ENCODE peak calls at places on chromosomes 1 and 21, in seven cellular contexts. One of them, this sample, is unnamed.

GRCh38 chr1:49051647-49052046 is 275.0 kb upstream of the BEND5 start:
- DNase-seq in stimulated activated CD4-positive, alpha-beta T cell treated with anti-CD3 and anti-CD28 coated beads, TNF-alpha, amount 100 ng/mL, for 4 hours: no peak
- DNase-seq in AG10803: no peak
- DNase-seq in amniotic stem cell: no peak
- DNase-seq in lower lobe of right lung: no peak
- DNase-seq in mammary epithelial cell: no peak
- DNase-seq in right atrium auricular region: no peak
- DNase-seq in this sample: no peak

GRCh38 chr1:113981962-113982931 is 3.0 kb downstream of the OLFML3 start:
- DNase-seq in stimulated activated CD4-positive, alpha-beta T cell treated with anti-CD3 and anti-CD28 coated beads, TNF-alpha, amount 100 ng/mL, for 4 hours: no peak
- DNase-seq in AG10803: peak
- DNase-seq in amniotic stem cell: no peak
- DNase-seq in lower lobe of right lung: no peak
- DNase-seq in mammary epithelial cell: peak
- DNase-seq in right atrium auricular region: peak
- DNase-seq in this sample: peak

GRCh38 chr1:191671236-191671635 is 487.0 kb upstream of the RGS18 start:
- DNase-seq in stimulated activated CD4-positive, alpha-beta T cell treated with anti-CD3 and anti-CD28 coated beads, TNF-alpha, amount 100 ng/mL, for 4 hours: no peak
- DNase-seq in AG10803: no peak
- DNase-seq in amniotic stem cell: no peak
- DNase-seq in lower lobe of right lung: no peak
- DNase-seq in mammary epithelial cell: no peak
- DNase-seq in right atrium auricular region: no peak
- DNase-seq in this sample: no peak

GRCh38 chr1:17881761-17882160 is 126.6 kb downstream of the ACTL8 start:
- DNase-seq in stimulated activated CD4-positive, alpha-beta T cell treated with anti-CD3 and anti-CD28 coated beads, TNF-alpha, amount 100 ng/mL, for 4 hours: no peak
- DNase-seq in AG10803: no peak
- DNase-seq in amniotic stem cell: no peak
- DNase-seq in lower lobe of right lung: no peak
- DNase-seq in mammary epithelial cell: no peak
- DNase-seq in right atrium auricular region: no peak
- DNase-seq in this sample: no peak

GRCh38 chr1:183291802-183292515 is 105.9 kb downstream of the LAMC2 start:
- DNase-seq in stimulated activated CD4-positive, alpha-beta T cell treated with anti-CD3 and anti-CD28 coated beads, TNF-alpha, amount 100 ng/mL, for 4 hours: no peak
- DNase-seq in AG10803: peak
- DNase-seq in amniotic stem cell: peak
- DNase-seq in lower lobe of right lung: no peak
- DNase-seq in mammary epithelial cell: peak
- DNase-seq in right atrium auricular region: no peak
- DNase-seq in this sample: no peak

GRCh38 chr1:25030674-25031589 is 100.9 kb upstream of the RUNX3 start:
- DNase-seq in stimulated activated CD4-positive, alpha-beta T cell treated with anti-CD3 and anti-CD28 coated beads, TNF-alpha, amount 100 ng/mL, for 4 hours: peak
- DNase-seq in AG10803: no peak
- DNase-seq in amniotic stem cell: no peak
- DNase-seq in lower lobe of right lung: no peak
- DNase-seq in mammary epithelial cell: peak
- DNase-seq in right atrium auricular region: no peak
- DNase-seq in this sample: no peak

GRCh38 chr21:33762798-33763572 is 120.7 kb downstream of the ITSN1 start:
- DNase-seq in stimulated activated CD4-positive, alpha-beta T cell treated with anti-CD3 and anti-CD28 coated beads, TNF-alpha, amount 100 ng/mL, for 4 hours: no peak
- DNase-seq in AG10803: peak
- DNase-seq in amniotic stem cell: no peak
- DNase-seq in lower lobe of right lung: no peak
- DNase-seq in mammary epithelial cell: peak
- DNase-seq in right atrium auricular region: no peak
- DNase-seq in this sample: no peak

GRCh38 chr21:42561742-42562141 is 48.1 kb downstream of the SLC37A1 start:
- DNase-seq in stimulated activated CD4-positive, alpha-beta T cell treated with anti-CD3 and anti-CD28 coated beads, TNF-alpha, amount 100 ng/mL, for 4 hours: no peak
- DNase-seq in AG10803: no peak
- DNase-seq in amniotic stem cell: no peak
- DNase-seq in lower lobe of right lung: peak
- DNase-seq in mammary epithelial cell: no peak
- DNase-seq in right atrium auricular region: no peak
- DNase-seq in this sample: no peak

GRCh38 chr1:165512817-165513216 is 31.0 kb upstream of the LRRC52 start:
- DNase-seq in stimulated activated CD4-positive, alpha-beta T cell treated with anti-CD3 and anti-CD28 coated beads, TNF-alpha, amount 100 ng/mL, for 4 hours: no peak
- DNase-seq in AG10803: no peak
- DNase-seq in amniotic stem cell: no peak
- DNase-seq in lower lobe of right lung: no peak
- DNase-seq in mammary epithelial cell: no peak
- DNase-seq in right atrium auricular region: no peak
- DNase-seq in this sample: no peak

GRCh38 chr1:23619299-23620188 is 60.2 kb upstream of the ID3 start:
- DNase-seq in stimulated activated CD4-positive, alpha-beta T cell treated with anti-CD3 and anti-CD28 coated beads, TNF-alpha, amount 100 ng/mL, for 4 hours: peak
- DNase-seq in AG10803: no peak
- DNase-seq in amniotic stem cell: no peak
- DNase-seq in lower lobe of right lung: peak
- DNase-seq in mammary epithelial cell: peak
- DNase-seq in right atrium auricular region: no peak
- DNase-seq in this sample: no peak

GRCh38 chr1:151898519-151898991 is 10.8 kb downstream of the THEM4 start:
- DNase-seq in stimulated activated CD4-positive, alpha-beta T cell treated with anti-CD3 and anti-CD28 coated beads, TNF-alpha, amount 100 ng/mL, for 4 hours: peak
- DNase-seq in AG10803: no peak
- DNase-seq in amniotic stem cell: no peak
- DNase-seq in lower lobe of right lung: no peak
- DNase-seq in mammary epithelial cell: no peak
- DNase-seq in right atrium auricular region: no peak
- DNase-seq in this sample: no peak

GRCh38 chr1:18109058-18109755 is 1.6 kb downstream of the IGSF21 start:
- DNase-seq in stimulated activated CD4-positive, alpha-beta T cell treated with anti-CD3 and anti-CD28 coated beads, TNF-alpha, amount 100 ng/mL, for 4 hours: no peak
- DNase-seq in AG10803: no peak
- DNase-seq in amniotic stem cell: no peak
- DNase-seq in lower lobe of right lung: no peak
- DNase-seq in mammary epithelial cell: no peak
- DNase-seq in right atrium auricular region: no peak
- DNase-seq in this sample: no peak

GRCh38 chr1:31705080-31705866 is 1.5 kb upstream of the COL16A1 start:
- DNase-seq in stimulated activated CD4-positive, alpha-beta T cell treated with anti-CD3 and anti-CD28 coated beads, TNF-alpha, amount 100 ng/mL, for 4 hours: peak
- DNase-seq in AG10803: peak
- DNase-seq in amniotic stem cell: no peak
- DNase-seq in lower lobe of right lung: no peak
- DNase-seq in mammary epithelial cell: peak
- DNase-seq in right atrium auricular region: peak
- DNase-seq in this sample: no peak

GRCh38 chr1:112983540-112984131 is 27.6 kb upstream of the SLC16A1 start:
- DNase-seq in stimulated activated CD4-positive, alpha-beta T cell treated with anti-CD3 and anti-CD28 coated beads, TNF-alpha, amount 100 ng/mL, for 4 hours: no peak
- DNase-seq in AG10803: no peak
- DNase-seq in amniotic stem cell: no peak
- DNase-seq in lower lobe of right lung: no peak
- DNase-seq in mammary epithelial cell: no peak
- DNase-seq in right atrium auricular region: no peak
- DNase-seq in this sample: no peak

GRCh38 chr21:21200103-21200938 is 202.1 kb downstream of the NCAM2 start:
- DNase-seq in stimulated activated CD4-positive, alpha-beta T cell treated with anti-CD3 and anti-CD28 coated beads, TNF-alpha, amount 100 ng/mL, for 4 hours: no peak
- DNase-seq in AG10803: peak
- DNase-seq in amniotic stem cell: peak
- DNase-seq in lower lobe of right lung: no peak
- DNase-seq in mammary epithelial cell: no peak
- DNase-seq in right atrium auricular region: peak
- DNase-seq in this sample: peak

GRCh38 chr1:6358757-6359567 is 34.6 kb downstream of the ACOT7 start:
- DNase-seq in stimulated activated CD4-positive, alpha-beta T cell treated with anti-CD3 and anti-CD28 coated beads, TNF-alpha, amount 100 ng/mL, for 4 hours: no peak
- DNase-seq in AG10803: peak
- DNase-seq in amniotic stem cell: peak
- DNase-seq in lower lobe of right lung: peak
- DNase-seq in mammary epithelial cell: peak
- DNase-seq in right atrium auricular region: peak
- DNase-seq in this sample: no peak